ENCODE peak calls at places on chromosome 16, in nine cellular contexts. V is activated CD4-positive, CD25-positive, alpha-beta regulatory T cell treated with anti-CD3 and anti-CD28 coated beads, Interleukin-2, amount 50 U/mL, for 72 hours; G is NCI-H774; E is EL; C is stimulated activated CD8-positive, alpha-beta memory T cell treated with anti-CD3 and anti-CD28 coated beads, Interleukin-7, amount 100 ng/mL, for 1 hour; Y is left ventricle myocardium inferior; D is NCI-H2081; Z is AG10803; J is body of pancreas. R is an unnamed sample.

GRCh38 chr16:4386452-4386813 is 14.8 kb downstream of the VASN start:
- DNase-seq in V (no peak), G (no peak), E (peak; percentile 51), C (no peak), Y (no peak), D (no peak), Z (peak; percentile 68), J (no peak), R (no peak)

GRCh38 chr16:81424761-81425160 is 19.8 kb upstream of the CMIP start:
- DNase-seq in V (no peak), G (no peak), E (peak; percentile 48), C (no peak), Y (no peak), D (no peak), Z (no peak), J (no peak), R (no peak)

GRCh38 chr16:77890075-77890474 is 101.7 kb downstream of the VAT1L start:
- DNase-seq in V (no peak), G (no peak), E (no peak), C (no peak), Y (no peak), D (no peak), Z (no peak), J (no peak), R (no peak)

GRCh38 chr16:19542138-19542821 is 13.2 kb upstream of the VPS35L start:
- DNase-seq in V (no peak), G (peak; percentile 81), E (no peak), C (no peak), Y (no peak), D (peak; percentile 75), Z (no peak), J (no peak), R (peak; percentile 85)

GRCh38 chr16:48158296-48158695 is 2.5 kb upstream of the ABCC12 start:
- DNase-seq in V (no peak), G (no peak), E (peak; percentile 60), C (no peak), Y (no peak), D (no peak), Z (peak; percentile 42), J (no peak), R (no peak)

GRCh38 chr16:23757116-23757515 is 2.3 kb downstream of the CHP2 start:
- DNase-seq in V (no peak), G (no peak), E (no peak), C (no peak), Y (no peak), D (no peak), Z (no peak), J (no peak), R (no peak)

GRCh38 chr16:28610595-28611270 is 889 bp upstream of the SULT1A1 start:
- DNase-seq in V (no peak), G (no peak), E (no peak), C (no peak), Y (no peak), D (no peak), Z (no peak), J (no peak), R (no peak)

GRCh38 chr16:89320717-89321501 is 103.4 kb downstream of the ZNF778 start:
- DNase-seq in V (no peak), G (no peak), E (peak; percentile 45), C (no peak), Y (peak; percentile 64), D (no peak), Z (no peak), J (peak; percentile 65), R (no peak)

GRCh38 chr16:2341456-2342447 is 1.2 kb upstream of the ABCA3 start:
- DNase-seq in V (no peak), G (no peak), E (no peak), C (no peak), Y (peak; percentile 21), D (no peak), Z (no peak), J (peak; percentile 23), R (no peak)

GRCh38 chr16:30065943-30066881 is 652 bp downstream of the ALDOA start:
- DNase-seq in V (no peak), G (no peak), E (peak; percentile 65), C (no peak), Y (no peak), D (no peak), Z (peak; percentile 65), J (no peak), R (no peak)

GRCh38 chr16:8935989-8936388 is 27.7 kb downstream of the USP7 start:
- DNase-seq in V (no peak), G (no peak), E (no peak), C (no peak), Y (no peak), D (no peak), Z (no peak), J (no peak), R (no peak)

GRCh38 chr16:27402964-27403600 is 1.1 kb downstream of the IL21R start:
- DNase-seq in V (peak; percentile 61), G (no peak), E (no peak), C (no peak), Y (no peak), D (no peak), Z (no peak), J (no peak), R (no peak)

GRCh38 chr16:9906218-9906617 is 276.0 kb downstream of the GRIN2A start:
- DNase-seq in V (no peak), G (no peak), E (peak; percentile 13), C (no peak), Y (no peak), D (no peak), Z (no peak), J (no peak), R (no peak)

GRCh38 chr16:25692734-25693508 is 1.2 kb downstream of the HS3ST4 start:
- DNase-seq in V (no peak), G (no peak), E (no peak), C (no peak), Y (no peak), D (no peak), Z (no peak), J (no peak), R (no peak)

GRCh38 chr16:1216296-1216619 is 8.8 kb downstream of the TPSG1 start:
- DNase-seq in V (no peak), G (peak; percentile 3), E (no peak), C (no peak), Y (no peak), D (no peak), Z (no peak), J (no peak), R (no peak)

GRCh38 chr16:49608801-49609200 is 235.2 kb downstream of the C16orf78 start:
- DNase-seq in V (peak; percentile 20), G (no peak), E (peak; percentile 34), C (no peak), Y (no peak), D (no peak), Z (peak; percentile 45), J (no peak), R (no peak)

GRCh38 chr16:46555981-46556380 is 65.2 kb downstream of the SHCBP1 start:
- DNase-seq in V (no peak), G (no peak), E (peak; percentile 33), C (no peak), Y (no peak), D (no peak), Z (peak; percentile 8), J (no peak), R (no peak)

GRCh38 chr16:11914759-11915643 is 755 bp downstream of the GSPT1 start:
- DNase-seq in V (peak; percentile 57), G (no peak), E (peak; percentile 43), C (no peak), Y (peak; percentile 38), D (no peak), Z (peak; percentile 29), J (peak; percentile 49), R (no peak)

GRCh38 chr16:85605912-85606841 is 6.9 kb upstream of the GSE1 start:
- DNase-seq in V (no peak), G (no peak), E (no peak), C (no peak), Y (no peak), D (no peak), Z (no peak), J (peak; percentile 83), R (no peak)

GRCh38 chr16:2458887-2459646 is 842 bp upstream of the TEDC2 start:
- DNase-seq in V (no peak), G (no peak), E (no peak), C (no peak), Y (no peak), D (no peak), Z (no peak), J (no peak), R (no peak)

GRCh38 chr16:20676268-20676828 is 21.1 kb downstream of the ACSM1 start:
- DNase-seq in V (no peak), G (peak; percentile 63), E (no peak), C (no peak), Y (no peak), D (no peak), Z (no peak), J (peak; percentile 73), R (no peak)

GRCh38 chr16:1170076-1170418 is 17.1 kb downstream of the CACNA1H start:
- DNase-seq in V (no peak), G (no peak), E (no peak), C (no peak), Y (no peak), D (no peak), Z (no peak), J (no peak), R (no peak)

GRCh38 chr16:85640254-85640558 is 27.1 kb downstream of the GSE1 start:
- DNase-seq in V (no peak), G (no peak), E (no peak), C (no peak), Y (no peak), D (peak; percentile 59), Z (no peak), J (no peak), R (no peak)

GRCh38 chr16:83903739-83904138 is 4.8 kb downstream of the MLYCD start:
- DNase-seq in V (no peak), G (no peak), E (no peak), C (no peak), Y (peak; percentile 72), D (no peak), Z (peak; percentile 62), J (peak; percentile 67), R (no peak)

GRCh38 chr16:87541882-87542234 is 49.0 kb upstream of the ZCCHC14 start:
- DNase-seq in V (no peak), G (no peak), E (no peak), C (no peak), Y (no peak), D (no peak), Z (no peak), J (no peak), R (no peak)

GRCh38 chr16:81779540-81780320 is 639 bp downstream of the PLCG2 start:
- DNase-seq in V (no peak), G (no peak), E (peak; percentile 8), C (no peak), Y (peak; percentile 39), D (no peak), Z (no peak), J (peak; percentile 32), R (no peak)

GRCh38 chr16:56203052-56203451 is 11.8 kb downstream of the GNAO1 start:
- DNase-seq in V (no peak), G (no peak), E (peak; percentile 38), C (no peak), Y (no peak), D (no peak), Z (no peak), J (no peak), R (no peak)

GRCh38 chr16:68190745-68191510 is 45.0 kb downstream of the ESRP2 start:
- DNase-seq in V (no peak), G (no peak), E (peak; percentile 5), C (no peak), Y (no peak), D (no peak), Z (peak; percentile 9), J (no peak), R (no peak)

GRCh38 chr16:85281181-85281580 is 168.9 kb upstream of the CIBAR2 start:
- DNase-seq in V (no peak), G (no peak), E (no peak), C (no peak), Y (no peak), D (no peak), Z (no peak), J (no peak), R (peak; percentile 40)

GRCh38 chr16:25151996-25152395 is 40.5 kb downstream of the LCMT1 start:
- DNase-seq in V (no peak), G (no peak), E (peak; percentile 86), C (no peak), Y (no peak), D (no peak), Z (peak; percentile 70), J (no peak), R (no peak)